ENCODE peak calls at places on chromosomes 16 and 17, in ten cellular contexts. S, X, E, H, F, I, L, M, U and K are unnamed samples.

GRCh38 chr16:16145286-16145685 is 78.0 kb downstream of the ABCC6 start:
- DNase-seq in S (no peak), X (no peak), E (no peak), H (no peak), F (no peak), I (no peak), L (no peak), M (no peak), U (no peak), K (no peak)

GRCh38 chr17:77610518-77610893 is 348.0 kb upstream of the TNRC6C start:
- DNase-seq in S (no peak), X (peak; percentile 26), E (no peak), H (no peak), F (no peak), I (no peak), L (peak; percentile 67), M (no peak), U (no peak), K (no peak)

GRCh38 chr17:57442914-57443571 is 186.7 kb downstream of the MSI2 start:
- DNase-seq in S (no peak), X (no peak), E (no peak), H (peak; percentile 83), F (no peak), I (peak; percentile 88), L (peak; percentile 84), M (no peak), U (no peak), K (no peak)

GRCh38 chr16:69563605-69564580 is 1.9 kb upstream of the NFAT5 start:
- DNase-seq in S (no peak), X (peak; percentile 51), E (peak; percentile 72), H (no peak), F (no peak), I (peak; percentile 75), L (no peak), M (no peak), U (peak; percentile 42), K (no peak)

GRCh38 chr17:76079577-76080206 is 710 bp downstream of the ZACN start:
- DNase-seq in S (no peak), X (no peak), E (no peak), H (no peak), F (no peak), I (no peak), L (no peak), M (no peak), U (no peak), K (no peak)

GRCh38 chr16:46812781-46813555 is 18.0 kb downstream of the C16orf87 start:
- DNase-seq in S (no peak), X (no peak), E (no peak), H (no peak), F (no peak), I (no peak), L (no peak), M (no peak), U (no peak), K (no peak)

GRCh38 chr17:66983414-66984021 is 19.0 kb downstream of the CACNG4 start:
- DNase-seq in S (no peak), X (no peak), E (no peak), H (no peak), F (no peak), I (no peak), L (no peak), M (no peak), U (no peak), K (no peak)

GRCh38 chr17:44086364-44087311 is 16.1 kb downstream of the G6PC3 start:
- DNase-seq in S (no peak), X (no peak), E (peak; percentile 92), H (no peak), F (peak; percentile 96), I (peak; percentile 51), L (no peak), M (peak; percentile 75), U (no peak), K (no peak)

GRCh38 chr16:715448-716249 is 731 bp downstream of the METRN start:
- DNase-seq in S (no peak), X (no peak), E (peak; percentile 79), H (no peak), F (no peak), I (no peak), L (no peak), M (no peak), U (no peak), K (no peak)

GRCh38 chr16:50666658-50667496 is 14.2 kb downstream of the SNX20 start:
- DNase-seq in S (no peak), X (no peak), E (peak; percentile 74), H (no peak), F (no peak), I (peak; percentile 69), L (peak; percentile 71), M (no peak), U (peak; percentile 11), K (no peak)

GRCh38 chr17:76272541-76273434 is 7.6 kb downstream of the UBALD2 start:
- DNase-seq in S (no peak), X (no peak), E (no peak), H (no peak), F (no peak), I (peak; percentile 64), L (no peak), M (no peak), U (peak; percentile 31), K (no peak)

GRCh38 chr17:63439682-63440081 is 6.4 kb downstream of the CYB561 start:
- DNase-seq in S (no peak), X (no peak), E (no peak), H (no peak), F (no peak), I (peak; percentile 36), L (no peak), M (no peak), U (no peak), K (no peak)

GRCh38 chr16:89621698-89622409 is 8.4 kb downstream of the DPEP1 start:
- DNase-seq in S (no peak), X (no peak), E (no peak), H (no peak), F (no peak), I (no peak), L (no peak), M (no peak), U (no peak), K (no peak)

GRCh38 chr16:30136971-30137601 is 14.1 kb upstream of the MAPK3 start:
- DNase-seq in S (no peak), X (no peak), E (no peak), H (no peak), F (no peak), I (no peak), L (no peak), M (no peak), U (no peak), K (no peak)

GRCh38 chr16:87286839-87287626 is 30.2 kb downstream of the C16orf95 start:
- DNase-seq in S (no peak), X (no peak), E (no peak), H (no peak), F (no peak), I (no peak), L (no peak), M (no peak), U (no peak), K (no peak)

GRCh38 chr16:67927131-67927941 is 4.3 kb downstream of the CTRL start:
- DNase-seq in S (no peak), X (no peak), E (no peak), H (no peak), F (no peak), I (no peak), L (peak; percentile 70), M (no peak), U (no peak), K (no peak)
- H3K4me3 ChIP-seq in S (no peak overlapping the region), X (no peak overlapping the region), E (no peak overlapping the region), H (no peak overlapping the region), F (no peak overlapping the region), I (no peak overlapping the region), L (no peak overlapping the region), M (no peak overlapping the region), U (no peak overlapping the region), K (no peak overlapping the region)

GRCh38 chr17:9123594-9124553 is 102.6 kb downstream of the NTN1 start:
- DNase-seq in S (no peak), X (no peak), E (no peak), H (no peak), F (no peak), I (no peak), L (peak; percentile 78), M (no peak), U (no peak), K (no peak)
- H3K27ac ChIP-seq in S (no peak overlapping the region), X (no peak overlapping the region), E (no peak overlapping the region), H (no peak overlapping the region), F (no peak overlapping the region), I (no peak overlapping the region), L (peak overlapping the region; percentile 28), M (no peak overlapping the region), U (no peak overlapping the region), K (no peak overlapping the region)

GRCh38 chr17:70105641-70106040 is 30.6 kb downstream of the KCNJ16 start:
- DNase-seq in S (no peak), X (no peak), E (no peak), H (no peak), F (no peak), I (no peak), L (no peak), M (no peak), U (no peak), K (no peak)

GRCh38 chr17:70107441-70107840 is 32.4 kb downstream of the KCNJ16 start:
- DNase-seq in S (no peak), X (no peak), E (no peak), H (no peak), F (no peak), I (no peak), L (no peak), M (no peak), U (no peak), K (no peak)

GRCh38 chr17:70106551-70106950 is 31.5 kb downstream of the KCNJ16 start:
- DNase-seq in S (no peak), X (no peak), E (no peak), H (no peak), F (no peak), I (no peak), L (no peak), M (no peak), U (no peak), K (no peak)

GRCh38 chr17:70104688-70105087 is 29.7 kb downstream of the KCNJ16 start:
- DNase-seq in S (no peak), X (no peak), E (no peak), H (no peak), F (no peak), I (no peak), L (no peak), M (no peak), U (no peak), K (no peak)

DNA sequence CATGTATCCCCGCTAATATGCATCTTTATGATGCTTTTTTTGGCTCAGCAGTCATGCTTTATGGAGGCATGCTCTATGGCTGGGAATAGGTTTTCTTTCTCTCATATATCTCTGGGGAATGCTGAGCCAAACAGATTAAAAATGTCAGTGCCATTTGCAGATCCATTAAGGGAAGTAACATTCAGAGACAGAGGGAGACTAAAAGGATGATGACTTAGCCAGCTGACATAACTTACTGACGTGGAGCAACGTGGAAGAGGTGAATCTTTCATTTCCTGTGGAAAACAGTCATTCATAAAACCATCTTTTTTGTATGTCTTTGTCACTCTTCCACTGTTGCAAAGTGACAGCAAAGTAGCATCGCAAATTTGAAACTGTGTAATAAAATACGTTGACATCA is 30.1 kb downstream of the KCNJ16 start:
- DNase-seq in S (no peak), X (no peak), E (no peak), H (no peak), F (no peak), I (no peak), L (no peak), M (no peak), U (no peak), K (no peak)
- H3K4me3 ChIP-seq in S (no peak overlapping the region), X (no peak overlapping the region), E (no peak overlapping the region), H (no peak overlapping the region), F (no peak overlapping the region), I (no peak overlapping the region), L (no peak overlapping the region), M (no peak overlapping the region), U (no peak overlapping the region), K (no peak overlapping the region)

GRCh38 chr16:77835111-77835510 is 46.7 kb downstream of the VAT1L start:
- DNase-seq in S (no peak), X (no peak), E (no peak), H (no peak), F (no peak), I (no peak), L (no peak), M (no peak), U (no peak), K (no peak)
- H3K27ac ChIP-seq in S (no peak overlapping the region), X (no peak overlapping the region), E (no peak overlapping the region), H (no peak overlapping the region), F (no peak overlapping the region), I (no peak overlapping the region), L (no peak overlapping the region), M (no peak overlapping the region), U (no peak overlapping the region), K (no peak overlapping the region)